ENCODE peak calls at places on chromosomes 16 and 17, in seven cellular contexts. One of them, this sample, is unnamed.

GRCh38 chr17:35086931-35087573 is 23.5 kb upstream of the RFFL start:
- DNase-seq in choroid plexus epithelial cell: no peak
- DNase-seq in heart left ventricle: no peak
- DNase-seq in CD8-positive, alpha-beta T cell: no peak
- DNase-seq in A549: no peak
- DNase-seq in AG04449: no peak
- DNase-seq in nephron progenitor cell: no peak
- DNase-seq in this sample: no peak

GRCh38 chr17:9725575-9725974 is 65.8 kb downstream of the DHRS7C start:
- DNase-seq in choroid plexus epithelial cell: peak; percentile 44
- DNase-seq in nephron progenitor cell: no peak
- DNase-seq in AG04449: no peak
- DNase-seq in heart left ventricle: no peak
- DNase-seq in A549: no peak
- DNase-seq in CD8-positive, alpha-beta T cell: no peak
- DNase-seq in this sample: no peak

GRCh38 chr16:57479422-57480126 is 6.7 kb downstream of the DOK4 start:
- DNase-seq in choroid plexus epithelial cell: peak; percentile 58
- DNase-seq in nephron progenitor cell: peak; percentile 52
- DNase-seq in CD8-positive, alpha-beta T cell: no peak
- DNase-seq in heart left ventricle: peak; percentile 66
- DNase-seq in AG04449: no peak
- DNase-seq in A549: no peak
- DNase-seq in this sample: no peak

GRCh38 chr16:4114257-4115208 is 1.7 kb downstream of the ADCY9 start:
- DNase-seq in choroid plexus epithelial cell: no peak
- DNase-seq in A549: no peak
- DNase-seq in AG04449: no peak
- DNase-seq in nephron progenitor cell: no peak
- DNase-seq in heart left ventricle: no peak
- DNase-seq in CD8-positive, alpha-beta T cell: no peak
- DNase-seq in this sample: no peak

GRCh38 chr16:11674818-11675560 is 6.7 kb downstream of the SNN start:
- DNase-seq in CD8-positive, alpha-beta T cell: no peak
- DNase-seq in heart left ventricle: no peak
- DNase-seq in nephron progenitor cell: no peak
- DNase-seq in choroid plexus epithelial cell: peak; percentile 45
- DNase-seq in AG04449: no peak
- DNase-seq in A549: no peak
- DNase-seq in this sample: no peak

GRCh38 chr16:65641693-65642289 is 519.9 kb upstream of the CDH11 start:
- DNase-seq in CD8-positive, alpha-beta T cell: no peak
- DNase-seq in A549: no peak
- DNase-seq in AG04449: no peak
- DNase-seq in choroid plexus epithelial cell: no peak
- DNase-seq in heart left ventricle: no peak
- DNase-seq in nephron progenitor cell: no peak
- DNase-seq in this sample: no peak

GRCh38 chr17:80263253-80264047 is 2.8 kb downstream of the RNF213 start:
- DNase-seq in nephron progenitor cell: no peak
- DNase-seq in A549: peak; percentile 66
- DNase-seq in AG04449: peak; percentile 42
- DNase-seq in heart left ventricle: peak; percentile 88
- DNase-seq in choroid plexus epithelial cell: peak; percentile 96
- DNase-seq in CD8-positive, alpha-beta T cell: peak; percentile 78
- DNase-seq in this sample: no peak

GRCh38 chr17:80871341-80871740 is 120.3 kb upstream of the CHMP6 start:
- DNase-seq in CD8-positive, alpha-beta T cell: no peak
- DNase-seq in AG04449: no peak
- DNase-seq in nephron progenitor cell: no peak
- DNase-seq in choroid plexus epithelial cell: no peak
- DNase-seq in A549: no peak
- DNase-seq in heart left ventricle: no peak
- DNase-seq in this sample: no peak

GRCh38 chr17:77022766-77023165 is 118.0 kb upstream of the SEC14L1 start:
- DNase-seq in nephron progenitor cell: no peak
- DNase-seq in choroid plexus epithelial cell: no peak
- DNase-seq in CD8-positive, alpha-beta T cell: no peak
- DNase-seq in heart left ventricle: no peak
- DNase-seq in A549: no peak
- DNase-seq in AG04449: no peak
- DNase-seq in this sample: no peak

GRCh38 chr16:56701534-56701933 is 19.3 kb downstream of the MT1X start:
- DNase-seq in heart left ventricle: no peak
- DNase-seq in choroid plexus epithelial cell: no peak
- DNase-seq in CD8-positive, alpha-beta T cell: no peak
- DNase-seq in A549: no peak
- DNase-seq in AG04449: no peak
- DNase-seq in nephron progenitor cell: no peak
- DNase-seq in this sample: no peak

GRCh38 chr17:2749784-2750181 is 331 bp upstream of the CCDC92B start:
- DNase-seq in AG04449: no peak
- DNase-seq in CD8-positive, alpha-beta T cell: peak; percentile 74
- DNase-seq in A549: peak; percentile 83
- DNase-seq in nephron progenitor cell: peak; percentile 93
- DNase-seq in choroid plexus epithelial cell: peak; percentile 62
- DNase-seq in heart left ventricle: peak; percentile 76
- DNase-seq in this sample: peak; percentile 90

GRCh38 chr17:81395600-81396277 is 482 bp downstream of the BAHCC1 start:
- DNase-seq in A549: no peak
- DNase-seq in choroid plexus epithelial cell: no peak
- DNase-seq in CD8-positive, alpha-beta T cell: no peak
- DNase-seq in AG04449: no peak
- DNase-seq in nephron progenitor cell: peak; percentile 33
- DNase-seq in heart left ventricle: no peak
- DNase-seq in this sample: no peak

DNA sequence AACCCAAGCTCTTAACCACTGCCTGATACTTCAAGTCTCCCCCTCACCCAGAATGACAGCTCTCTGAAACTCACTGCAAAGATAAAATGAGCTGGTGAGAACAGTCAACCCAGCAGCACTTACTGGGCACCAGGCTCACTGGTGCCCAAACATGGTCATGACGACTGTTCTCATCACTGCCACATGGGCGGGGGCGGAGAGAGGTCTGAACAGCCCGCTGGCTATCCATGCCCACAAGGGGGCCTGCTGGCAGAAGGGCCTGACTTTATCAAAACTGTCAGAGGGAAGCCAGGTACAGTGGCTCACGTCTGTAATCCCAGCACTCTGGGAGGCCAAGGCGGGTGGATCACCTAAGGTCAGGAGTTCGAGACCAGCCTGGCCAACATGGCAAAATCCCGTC is 4.0 kb downstream of the MYBBP1A start:
- DNase-seq in nephron progenitor cell: no peak
- DNase-seq in A549: no peak
- DNase-seq in CD8-positive, alpha-beta T cell: no peak
- DNase-seq in choroid plexus epithelial cell: no peak
- DNase-seq in AG04449: no peak
- DNase-seq in heart left ventricle: no peak
- DNase-seq in this sample: no peak
- TF ChIP-seq CTCF in nephron progenitor cell: no peak
- TF ChIP-seq CTCF in A549: peak; percentile 6
- TF ChIP-seq CTCF in CD8-positive, alpha-beta T cell: no peak
- TF ChIP-seq CTCF in choroid plexus epithelial cell: peak; percentile 16
- TF ChIP-seq CTCF in AG04449: peak; percentile 10
- TF ChIP-seq CTCF in heart left ventricle: no peak
- TF ChIP-seq CTCF in this sample: peak; percentile 20

GRCh38 chr17:59856859-59857794 is 35.6 kb downstream of the TUBD1 start:
- DNase-seq in A549: no peak
- DNase-seq in CD8-positive, alpha-beta T cell: no peak
- DNase-seq in heart left ventricle: no peak
- DNase-seq in nephron progenitor cell: no peak
- DNase-seq in AG04449: no peak
- DNase-seq in choroid plexus epithelial cell: no peak
- DNase-seq in this sample: no peak

GRCh38 chr17:59858167-59858790 is 34.5 kb downstream of the TUBD1 start:
- DNase-seq in heart left ventricle: no peak
- DNase-seq in nephron progenitor cell: no peak
- DNase-seq in A549: no peak
- DNase-seq in CD8-positive, alpha-beta T cell: no peak
- DNase-seq in choroid plexus epithelial cell: no peak
- DNase-seq in AG04449: no peak
- DNase-seq in this sample: no peak

GRCh38 chr17:59863607-59864006 is 29.1 kb downstream of the TUBD1 start:
- DNase-seq in CD8-positive, alpha-beta T cell: no peak
- DNase-seq in A549: no peak
- DNase-seq in nephron progenitor cell: no peak
- DNase-seq in AG04449: no peak
- DNase-seq in choroid plexus epithelial cell: no peak
- DNase-seq in heart left ventricle: no peak
- DNase-seq in this sample: no peak

DNA sequence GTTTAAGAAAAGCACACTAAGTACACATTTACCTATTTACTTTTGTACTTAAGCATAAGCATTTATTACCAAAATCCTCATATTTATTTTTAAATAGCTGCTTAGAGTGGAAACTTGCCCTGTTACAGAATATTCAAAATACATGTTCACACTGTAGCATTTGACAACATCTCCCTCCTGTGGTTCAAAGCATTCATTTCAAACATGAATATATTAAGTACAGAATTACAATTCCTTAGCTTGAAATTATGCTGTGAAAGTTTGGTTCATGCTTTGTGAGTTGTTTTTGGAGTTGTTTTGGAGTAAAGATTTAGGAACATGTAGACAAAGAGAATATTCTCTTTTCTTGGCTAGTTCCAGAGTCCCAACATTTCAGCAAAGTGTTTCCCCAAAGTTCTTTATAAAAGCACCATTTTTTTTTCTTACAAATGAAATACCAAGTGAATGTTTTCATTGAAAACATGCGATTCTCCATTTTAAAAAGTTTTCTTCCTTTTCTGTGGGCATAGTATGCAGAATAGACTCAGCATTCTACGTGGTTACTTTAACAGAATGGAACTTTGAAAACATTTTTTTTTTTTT is 33.2 kb downstream of the TUBD1 start:
- DNase-seq in A549: no peak
- DNase-seq in heart left ventricle: no peak
- DNase-seq in CD8-positive, alpha-beta T cell: no peak
- DNase-seq in AG04449: no peak
- DNase-seq in choroid plexus epithelial cell: peak; percentile 83
- DNase-seq in nephron progenitor cell: no peak
- DNase-seq in this sample: no peak
- TF ChIP-seq CTCF in A549: peak; percentile 90
- TF ChIP-seq CTCF in heart left ventricle: peak; percentile 30
- TF ChIP-seq CTCF in CD8-positive, alpha-beta T cell: peak; percentile 65
- TF ChIP-seq CTCF in AG04449: peak; percentile 45
- TF ChIP-seq CTCF in choroid plexus epithelial cell: peak; percentile 65
- TF ChIP-seq CTCF in nephron progenitor cell: peak; percentile 20
- TF ChIP-seq CTCF in this sample: peak; percentile 54

GRCh38 chr16:73046484-73047214 is 1.3 kb downstream of the ZFHX3 start:
- DNase-seq in choroid plexus epithelial cell: no peak
- DNase-seq in AG04449: no peak
- DNase-seq in nephron progenitor cell: no peak
- DNase-seq in CD8-positive, alpha-beta T cell: no peak
- DNase-seq in A549: no peak
- DNase-seq in heart left ventricle: no peak
- DNase-seq in this sample: no peak

GRCh38 chr16:73047536-73048291 is at the start of gene ZFHX3:
- DNase-seq in nephron progenitor cell: peak; percentile 78
- DNase-seq in heart left ventricle: peak; percentile 72
- DNase-seq in A549: no peak
- DNase-seq in AG04449: no peak
- DNase-seq in choroid plexus epithelial cell: peak; percentile 55
- DNase-seq in CD8-positive, alpha-beta T cell: no peak
- DNase-seq in this sample: peak; percentile 51

GRCh38 chr16:73047221-73047535 is 750 bp downstream of the ZFHX3 start:
- DNase-seq in CD8-positive, alpha-beta T cell: no peak
- DNase-seq in heart left ventricle: no peak
- DNase-seq in AG04449: no peak
- DNase-seq in choroid plexus epithelial cell: peak; percentile 46
- DNase-seq in A549: no peak
- DNase-seq in nephron progenitor cell: no peak
- DNase-seq in this sample: no peak

GRCh38 chr16:73049051-73049910 is 1.4 kb upstream of the ZFHX3 start:
- DNase-seq in nephron progenitor cell: no peak
- DNase-seq in CD8-positive, alpha-beta T cell: no peak
- DNase-seq in A549: no peak
- DNase-seq in AG04449: no peak
- DNase-seq in choroid plexus epithelial cell: no peak
- DNase-seq in heart left ventricle: no peak
- DNase-seq in this sample: no peak

DNA sequence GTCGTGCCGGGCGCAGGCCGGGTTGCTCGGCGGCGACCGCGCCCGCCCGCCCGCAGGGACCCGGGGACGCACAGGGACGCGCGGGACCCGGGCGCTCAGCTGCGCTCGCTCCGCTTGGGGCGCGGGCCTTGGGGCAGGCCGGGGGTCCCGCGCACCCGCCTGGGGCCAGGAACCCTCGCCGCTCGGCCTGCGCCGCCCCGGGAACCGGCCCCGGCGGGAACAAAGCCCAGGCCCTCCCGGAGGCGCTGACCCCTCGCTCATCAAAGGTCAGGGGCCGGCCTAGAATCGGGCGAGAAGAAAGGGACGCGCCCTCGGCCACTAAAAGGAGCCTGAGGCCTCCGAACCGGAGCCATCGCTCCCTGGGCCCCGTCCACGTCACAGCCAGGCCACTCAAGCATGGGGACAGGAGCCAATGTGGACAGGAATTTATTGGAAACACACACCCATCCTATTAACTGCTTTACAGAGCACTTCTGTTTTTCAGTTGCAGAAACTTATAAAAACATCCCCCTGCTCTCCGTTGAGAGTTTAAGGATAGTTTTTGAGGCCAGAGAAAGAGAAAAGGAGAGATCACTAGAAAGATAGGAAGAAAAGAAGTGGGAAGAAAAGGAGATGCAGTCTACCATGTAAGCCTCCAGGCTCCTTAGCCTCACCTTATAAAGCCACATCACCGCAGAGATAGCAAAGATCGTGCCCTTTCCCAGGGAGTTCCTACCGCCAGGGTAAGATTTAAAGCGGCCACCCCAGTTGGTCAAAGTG is 543 bp upstream of the ZFHX3 start:
- DNase-seq in choroid plexus epithelial cell: no peak
- DNase-seq in heart left ventricle: peak; percentile 67
- DNase-seq in nephron progenitor cell: peak; percentile 75
- DNase-seq in AG04449: no peak
- DNase-seq in A549: no peak
- DNase-seq in CD8-positive, alpha-beta T cell: no peak
- DNase-seq in this sample: no peak
- TF ChIP-seq CTCF in choroid plexus epithelial cell: no peak
- TF ChIP-seq CTCF in heart left ventricle: peak; percentile 16
- TF ChIP-seq CTCF in nephron progenitor cell: no peak
- TF ChIP-seq CTCF in AG04449: no peak
- TF ChIP-seq CTCF in A549: no peak
- TF ChIP-seq CTCF in CD8-positive, alpha-beta T cell: no peak
- TF ChIP-seq CTCF in this sample: peak; percentile 27

DNA sequence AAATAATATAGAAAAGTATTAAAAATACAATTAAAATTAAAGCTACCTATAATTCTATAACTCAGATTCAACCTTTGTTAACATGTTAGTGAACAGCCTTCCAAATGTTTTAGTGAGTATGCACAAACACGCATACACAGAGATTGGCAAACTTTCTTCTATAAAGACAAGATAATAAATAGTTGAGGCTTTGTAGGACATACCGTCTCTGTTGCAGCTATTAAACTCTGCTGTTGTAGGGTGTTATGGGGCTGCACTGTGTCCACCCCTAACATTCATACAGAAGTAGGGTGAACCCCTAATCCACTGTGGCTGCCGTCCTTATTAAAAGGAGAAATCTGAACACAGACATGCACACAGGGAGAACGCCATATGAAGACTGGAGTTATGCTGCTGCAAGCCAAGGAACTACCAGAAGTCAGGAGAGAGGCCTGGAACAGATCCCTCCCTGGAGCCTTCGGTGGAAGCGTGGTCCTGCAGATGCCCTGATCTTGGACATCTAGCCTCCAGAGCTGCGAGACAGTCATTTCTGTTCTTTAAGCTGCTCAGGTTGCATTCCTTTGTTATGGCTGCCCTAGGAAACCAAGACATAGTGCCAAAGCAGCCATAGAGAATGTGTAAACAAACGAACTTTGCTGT is 383.2 kb downstream of the GRIN2A start:
- DNase-seq in CD8-positive, alpha-beta T cell: no peak
- DNase-seq in A549: no peak
- DNase-seq in heart left ventricle: no peak
- DNase-seq in nephron progenitor cell: no peak
- DNase-seq in choroid plexus epithelial cell: no peak
- DNase-seq in AG04449: no peak
- DNase-seq in this sample: no peak
- TF ChIP-seq CTCF in CD8-positive, alpha-beta T cell: no peak
- TF ChIP-seq CTCF in A549: no peak
- TF ChIP-seq CTCF in heart left ventricle: no peak
- TF ChIP-seq CTCF in nephron progenitor cell: no peak
- TF ChIP-seq CTCF in choroid plexus epithelial cell: no peak
- TF ChIP-seq CTCF in AG04449: no peak
- TF ChIP-seq CTCF in this sample: no peak

This sample was measured in progenitor cell of endocrine pancreas.